ENCODE peak calls at places on chromosomes 1 and 21, in six cellular contexts. A is T-helper 1 cell, K is left cardiac atrium, H is HEK293T, C is NCI-H2107, D is GM10248. Z is an unnamed sample.
A peak's percentile ranks its signal among the peaks of the same experiment; 100 is the strongest.

GRCh38 chr1:16318544-16318943 is 33.7 kb downstream of the FBXO42 start:
- DNase-seq in D (no peak), C (no peak), H (no peak), K (peak; percentile 49), A (no peak), Z (no peak)

GRCh38 chr1:22709891-22710687 is 550 bp upstream of the EPHB2 start:
- DNase-seq in D (no peak), K (peak; percentile 72), H (peak; percentile 74), C (no peak), A (no peak), Z (no peak)

GRCh38 chr21:17231771-17232170 is 281.1 kb upstream of the CXADR start:
- DNase-seq in D (no peak), H (no peak), A (no peak), C (no peak), K (no peak), Z (no peak)

GRCh38 chr21:42377211-42377950 is 11.0 kb upstream of the TFF1 start:
- DNase-seq in H (no peak), K (no peak), D (no peak), C (no peak), A (no peak), Z (no peak)

GRCh38 chr1:205492774-205493173 is 11.7 kb upstream of the CDK18 start:
- DNase-seq in A (no peak), C (no peak), K (no peak), D (no peak), H (no peak), Z (no peak)

GRCh38 chr21:45618287-45618686 is 25.2 kb upstream of the PCBP3 start:
- DNase-seq in H (no peak), D (no peak), C (no peak), A (no peak), K (no peak), Z (no peak)

GRCh38 chr1:36561365-36561731 is 78.6 kb upstream of the CSF3R start:
- DNase-seq in K (no peak), A (no peak), C (no peak), D (no peak), H (no peak), Z (no peak)

GRCh38 chr1:163205513-163205912 is 2.8 kb upstream of the RGS5 start:
- DNase-seq in H (no peak), K (no peak), C (no peak), A (no peak), D (no peak), Z (no peak)

GRCh38 chr1:7639435-7640131 is 131.5 kb upstream of the VAMP3 start:
- DNase-seq in C (no peak), K (no peak), D (no peak), A (no peak), H (no peak), Z (no peak)

GRCh38 chr1:167995038-167995437 is 58.2 kb upstream of the MPC2 start:
- DNase-seq in D (no peak), A (no peak), K (no peak), C (no peak), H (no peak), Z (no peak)

GRCh38 chr1:68229927-68230812 is 2.2 kb downstream of the WLS start:
- DNase-seq in K (no peak), H (no peak), C (peak; percentile 27), A (no peak), D (no peak), Z (no peak)

GRCh38 chr1:66302810-66303209 is 231.1 kb upstream of the SGIP1 start:
- DNase-seq in K (no peak), H (no peak), D (no peak), C (no peak), A (no peak), Z (no peak)

GRCh38 chr1:232704694-232705680 is 75.1 kb upstream of the SIPA1L2 start:
- DNase-seq in K (no peak), A (no peak), H (no peak), C (no peak), D (no peak), Z (no peak)

GRCh38 chr1:215273838-215274516 is 191.4 kb downstream of the KCNK2 start:
- DNase-seq in A (no peak), K (no peak), D (no peak), H (no peak), C (no peak), Z (no peak)

GRCh38 chr21:31222142-31222541 is 121.9 kb downstream of the TIAM1 start:
- DNase-seq in A (no peak), D (no peak), K (no peak), C (no peak), H (no peak), Z (no peak)

GRCh38 chr1:112251766-112252506 is 144.1 kb upstream of the CTTNBP2NL start:
- DNase-seq in D (no peak), H (no peak), A (no peak), K (no peak), C (no peak), Z (no peak)

GRCh38 chr1:1001057-1001630 is 1.2 kb upstream of the HES4 start:
- DNase-seq in C (no peak), H (no peak), K (no peak), A (no peak), D (no peak), Z (no peak)

GRCh38 chr1:33149453-33150190 is 32.2 kb downstream of the TRIM62 start:
- DNase-seq in K (no peak), H (no peak), A (no peak), C (no peak), D (no peak), Z (no peak)

GRCh38 chr1:32014937-32015363 is 1.3 kb downstream of the KHDRBS1 start:
- DNase-seq in D (no peak), C (no peak), H (no peak), A (no peak), K (no peak), Z (no peak)

GRCh38 chr1:212608209-212608955 is at the start of gene ATF3:
- DNase-seq in C (peak; percentile 99), A (peak; percentile 73), K (peak; percentile 100), D (peak; percentile 95), H (peak; percentile 100), Z (peak; percentile 73)

GRCh38 chr21:17372200-17372599 is 140.6 kb upstream of the CXADR start:
- DNase-seq in D (no peak), C (no peak), K (no peak), A (no peak), H (no peak), Z (no peak)

GRCh38 chr1:9905010-9905409 is 5.1 kb downstream of the CTNNBIP1 start:
- DNase-seq in C (no peak), A (no peak), K (no peak), D (no peak), H (no peak), Z (no peak)

GRCh38 chr1:213138892-213139291 is 87.9 kb downstream of the RPS6KC1 start:
- DNase-seq in H (no peak), K (no peak), A (no peak), C (no peak), D (no peak), Z (no peak)

GRCh38 chr1:173377266-173377665 is 99.9 kb upstream of the PRDX6 start:
- DNase-seq in K (no peak), C (no peak), H (no peak), D (no peak), A (no peak), Z (no peak)

GRCh38 chr1:207903767-207904166 is 7.2 kb downstream of the CD34 start:
- DNase-seq in C (no peak), H (no peak), A (no peak), K (no peak), D (no peak), Z (no peak)

GRCh38 chr1:180181048-180181447 is 26.4 kb downstream of the QSOX1 start:
- DNase-seq in A (no peak), K (no peak), D (no peak), C (no peak), H (peak; percentile 49), Z (no peak)

GRCh38 chr1:56586502-56586901 is 7.1 kb upstream of the PLPP3 start:
- DNase-seq in C (no peak), D (no peak), A (no peak), H (no peak), K (no peak), Z (no peak)

GRCh38 chr1:48741380-48741779 is 35.3 kb downstream of the BEND5 start:
- DNase-seq in D (no peak), K (no peak), A (no peak), C (no peak), H (no peak), Z (no peak)

GRCh38 chr1:8201331-8201861 is 116.5 kb upstream of the SLC45A1 start:
- DNase-seq in A (no peak), D (no peak), C (no peak), H (no peak), K (no peak), Z (no peak)

GRCh38 chr21:28916150-28916893 is 76.4 kb downstream of the LTN1 start:
- DNase-seq in H (no peak), D (no peak), A (no peak), C (no peak), K (no peak), Z (no peak)

GRCh38 chr1:51284487-51284954 is 45.8 kb downstream of the TTC39A start:
- DNase-seq in K (peak; percentile 47), A (no peak), H (peak; percentile 28), D (no peak), C (peak; percentile 91), Z (no peak)

GRCh38 chr1:30384286-30385245 is 338.8 kb downstream of the MATN1 start:
- DNase-seq in A (no peak), K (no peak), H (no peak), D (no peak), C (no peak), Z (no peak)

GRCh38 chr1:99963041-99963795 is 6.6 kb upstream of the SLC35A3 start:
- DNase-seq in H (no peak), C (no peak), K (no peak), A (no peak), D (no peak), Z (no peak)

GRCh38 chr1:59879556-59879955 is 47.0 kb downstream of the CYP2J2 start:
- DNase-seq in D (peak; percentile 17), C (peak; percentile 45), H (peak; percentile 84), K (peak; percentile 78), A (no peak), Z (peak; percentile 7)

GRCh38 chr1:171226757-171227370 is 21.4 kb upstream of the FMO1 start:
- DNase-seq in H (peak; percentile 68), A (no peak), K (no peak), C (peak; percentile 37), D (peak; percentile 54), Z (no peak)

GRCh38 chr1:214018605-214019268 is 31.0 kb downstream of the PROX1 start:
- DNase-seq in A (no peak), K (no peak), C (peak; percentile 53), H (no peak), D (peak; percentile 58), Z (no peak)

GRCh38 chr1:29853716-29854330 is 617.5 kb downstream of the PTPRU start:
- DNase-seq in C (no peak), D (no peak), H (no peak), K (no peak), A (no peak), Z (no peak)

GRCh38 chr1:151822404-151822803 is 9.2 kb downstream of the RORC start:
- DNase-seq in D (no peak), C (no peak), K (no peak), A (no peak), H (no peak), Z (peak; percentile 21)

GRCh38 chr21:41367598-41368360 is 6.0 kb downstream of the MX2 start:
- DNase-seq in D (peak; percentile 84), C (no peak), A (no peak), K (no peak), H (no peak), Z (no peak)

GRCh38 chr21:33036430-33037162 is 10.9 kb downstream of the OLIG2 start:
- DNase-seq in A (no peak), C (no peak), K (no peak), D (no peak), H (no peak), Z (no peak)